ENCODE peak calls at places on chromosomes 16 and 17, in eight cellular contexts. U is small intestine; X is central memory CD8-positive, alpha-beta T cell; E is AG09319; D is GM13976; R is WTC11; I is AG09309; S is left cardiac atrium. H is an unnamed sample.

GRCh38 chr17:32331243-32332040 is 10.5 kb downstream of the C17orf75 start:
- DNase-seq in E (no peak), R (no peak), D (no peak), X (no peak), S (no peak), I (no peak), U (peak; percentile 26), H (no peak)

GRCh38 chr16:50251375-50252081 is 14.8 kb upstream of the ADCY7 start:
- DNase-seq in X (no peak), E (no peak), U (no peak), R (no peak), D (no peak), S (peak; percentile 27), I (peak; percentile 92), H (no peak)

GRCh38 chr17:80289631-80290030 is 29.0 kb downstream of the RNF213 start:
- DNase-seq in D (no peak), R (no peak), X (no peak), I (no peak), U (no peak), S (no peak), E (no peak), H (no peak)

GRCh38 chr17:41689497-41690299 is 1.0 kb downstream of the EIF1 start:
- DNase-seq in E (peak; percentile 39), S (no peak), D (no peak), X (peak; percentile 57), R (peak; percentile 30), U (peak; percentile 58), I (no peak), H (peak; percentile 61)

GRCh38 chr17:36641331-36641876 is 40.0 kb downstream of the MRM1 start:
- DNase-seq in S (no peak), X (no peak), E (no peak), D (no peak), R (peak; percentile 58), I (no peak), U (no peak), H (no peak)

GRCh38 chr16:55622930-55623561 is 32.7 kb upstream of the SLC6A2 start:
- DNase-seq in R (peak; percentile 73), X (no peak), I (no peak), S (no peak), U (peak; percentile 6), E (no peak), D (no peak), H (no peak)

GRCh38 chr17:82859431-82860403 is 19.9 kb upstream of the ZNF750 start:
- DNase-seq in X (no peak), E (no peak), S (no peak), D (peak; percentile 75), R (no peak), U (peak; percentile 37), I (no peak), H (peak; percentile 68)

GRCh38 chr16:84730406-84731106 is 30.8 kb downstream of the USP10 start:
- DNase-seq in I (peak; percentile 76), E (peak; percentile 67), X (no peak), U (peak; percentile 83), S (peak; percentile 69), D (peak; percentile 70), R (no peak), H (peak; percentile 39)

GRCh38 chr16:50153648-50154368 is 702 bp downstream of the TENT4B start:
- DNase-seq in I (no peak), D (peak; percentile 57), S (peak; percentile 46), U (no peak), R (peak; percentile 32), X (no peak), E (no peak), H (no peak)

GRCh38 chr16:88380619-88381018 is 2.1 kb upstream of the ZNF469 start:
- DNase-seq in D (no peak), R (no peak), X (no peak), U (no peak), E (no peak), S (no peak), I (no peak), H (no peak)

GRCh38 chr17:19306160-19307111 is 56.1 kb downstream of the B9D1 start:
- DNase-seq in E (no peak), S (peak; percentile 15), I (no peak), D (peak; percentile 69), X (peak; percentile 27), R (no peak), U (peak; percentile 34), H (peak; percentile 47)

GRCh38 chr16:73846292-73846849 is 450.2 kb upstream of the PSMD7 start:
- DNase-seq in S (no peak), E (no peak), I (no peak), X (no peak), U (no peak), R (peak; percentile 52), D (no peak), H (no peak)

GRCh38 chr17:45131616-45132301 is 556 bp downstream of the PLCD3 start:
- DNase-seq in X (peak; percentile 22), D (peak; percentile 75), S (peak; percentile 63), U (no peak), I (no peak), R (peak; percentile 79), E (no peak), H (peak; percentile 54)

GRCh38 chr17:29390856-29391631 is 881 bp downstream of the TAOK1 start:
- DNase-seq in R (peak; percentile 61), E (no peak), X (no peak), U (peak; percentile 21), I (no peak), D (no peak), S (peak; percentile 31), H (peak; percentile 18)

GRCh38 chr17:75816693-75817092 is 27.5 kb downstream of the UNC13D start:
- DNase-seq in I (no peak), X (no peak), D (no peak), U (no peak), R (no peak), E (no peak), S (no peak), H (no peak)

GRCh38 chr17:50258647-50259483 is 15.4 kb upstream of the TMEM92 start:
- DNase-seq in D (peak; percentile 22), E (peak; percentile 69), I (peak; percentile 58), X (no peak), U (no peak), R (no peak), S (no peak), H (no peak)

GRCh38 chr16:24713379-24713778 is 16.1 kb upstream of the TNRC6A start:
- DNase-seq in X (no peak), U (no peak), R (no peak), D (no peak), S (no peak), I (no peak), E (no peak), H (no peak)

GRCh38 chr16:89485701-89486246 is 4.6 kb downstream of the ANKRD11 start:
- DNase-seq in U (no peak), R (no peak), E (no peak), I (no peak), D (no peak), S (no peak), X (no peak), H (no peak)

GRCh38 chr16:51374346-51374745 is 223.3 kb upstream of the SALL1 start:
- DNase-seq in E (peak; percentile 38), D (no peak), X (no peak), I (peak; percentile 72), U (no peak), S (no peak), R (no peak), H (no peak)

GRCh38 chr17:76997981-76998531 is 129.9 kb downstream of the MGAT5B start:
- DNase-seq in X (peak; percentile 71), E (no peak), U (peak; percentile 40), I (no peak), S (no peak), D (peak; percentile 81), R (no peak), H (peak; percentile 76)

GRCh38 chr17:17159571-17159970 is 46.6 kb downstream of the PLD6 start:
- DNase-seq in R (no peak), U (no peak), S (no peak), E (no peak), X (no peak), I (no peak), D (no peak), H (no peak)

GRCh38 chr17:6753565-6753964 is 2.3 kb upstream of the XAF1 start:
- DNase-seq in D (no peak), R (no peak), I (no peak), S (no peak), E (no peak), U (no peak), X (no peak), H (no peak)

GRCh38 chr17:8159459-8160223 is 3.1 kb downstream of the VAMP2 start:
- DNase-seq in I (no peak), X (no peak), E (no peak), R (no peak), U (no peak), D (no peak), S (peak; percentile 10), H (no peak)

GRCh38 chr17:60391419-60392041 is 403 bp downstream of the USP32 start:
- DNase-seq in I (no peak), D (no peak), U (no peak), R (peak; percentile 65), S (no peak), E (no peak), X (no peak), H (no peak)

GRCh38 chr17:38545531-38546225 is 60.1 kb downstream of the SRCIN1 start:
- DNase-seq in U (no peak), D (no peak), X (no peak), I (no peak), R (no peak), S (no peak), E (no peak), H (no peak)

GRCh38 chr17:29059281-29059680 is 16.3 kb downstream of the PIPOX start:
- DNase-seq in I (no peak), E (no peak), D (no peak), U (peak; percentile 14), S (no peak), X (no peak), R (no peak), H (no peak)

GRCh38 chr16:11792404-11793260 is 4.4 kb downstream of the ZC3H7A start:
- DNase-seq in X (no peak), I (no peak), D (no peak), E (no peak), R (no peak), U (peak; percentile 92), S (no peak), H (no peak)

GRCh38 chr16:3212567-3212966 is 22.4 kb downstream of the ZNF200 start:
- DNase-seq in U (no peak), E (no peak), S (no peak), R (no peak), I (no peak), X (no peak), D (no peak), H (no peak)

GRCh38 chr17:38455288-38455915 is 27.1 kb downstream of the ARHGAP23 start:
- DNase-seq in S (no peak), U (no peak), X (no peak), R (no peak), E (no peak), D (no peak), I (no peak), H (no peak)

GRCh38 chr17:57253307-57254065 is 2.8 kb upstream of the MSI2 start:
- DNase-seq in S (no peak), I (no peak), D (no peak), R (no peak), U (peak; percentile 51), E (no peak), X (no peak), H (no peak)